ENCODE peak calls at places on chromosomes 2 and 18, in eight cellular contexts. H is memory B cell, M is lung microvascular endothelial cell, P is hypothalamus, T is D341Med, L is heart left ventricle, F is AG08395, R is AG09319. C is an unnamed sample.

GRCh38 chr18:8242306-8242705 is 366.9 kb upstream of the RAB12 start:
- DNase-seq in R (no peak), T (no peak), H (no peak), F (no peak), P (no peak), M (no peak), L (no peak), C (no peak)

GRCh38 chr2:199458806-199459285 is 1.1 kb upstream of the SATB2 start:
- DNase-seq in F (no peak), H (peak; percentile 52), P (no peak), T (no peak), R (no peak), L (no peak), M (peak; percentile 70), C (no peak)

GRCh38 chr2:47035615-47036488 is 119.3 kb downstream of the STPG4 start:
- DNase-seq in L (no peak), H (no peak), T (no peak), M (no peak), R (no peak), P (no peak), F (no peak), C (no peak)

GRCh38 chr2:106734165-106734564 is 151.8 kb downstream of the ST6GAL2 start:
- DNase-seq in H (no peak), R (no peak), F (no peak), P (no peak), T (no peak), L (no peak), M (no peak), C (no peak)

GRCh38 chr18:79988925-79989361 is 580 bp upstream of the TXNL4A start:
- DNase-seq in P (no peak), L (no peak), M (peak; percentile 58), R (no peak), T (no peak), F (peak; percentile 61), H (no peak), C (peak; percentile 12)

GRCh38 chr2:192117705-192118104 is 77.0 kb downstream of the TMEFF2 start:
- DNase-seq in P (no peak), L (no peak), R (no peak), T (no peak), H (no peak), F (no peak), M (no peak), C (no peak)

GRCh38 chr2:140585016-140585415 is 1545.8 kb downstream of the LRP1B start:
- DNase-seq in H (no peak), R (no peak), F (no peak), P (no peak), M (no peak), L (no peak), T (no peak), C (no peak)

GRCh38 chr2:169276045-169276444 is 86.3 kb downstream of the LRP2 start:
- DNase-seq in T (no peak), H (no peak), M (peak; percentile 32), R (no peak), P (no peak), L (no peak), F (no peak), C (no peak)

GRCh38 chr2:174337337-174338154 is 2.8 kb downstream of the SP9 start:
- DNase-seq in T (peak; percentile 63), F (no peak), P (no peak), L (no peak), R (no peak), M (no peak), H (no peak), C (no peak)

GRCh38 chr2:21372654-21373053 is 248.9 kb downstream of the TDRD15 start:
- DNase-seq in M (no peak), T (peak; percentile 39), H (no peak), F (no peak), P (no peak), R (no peak), L (no peak), C (no peak)

GRCh38 chr2:120768112-120769048 is 32.7 kb downstream of the GLI2 start:
- DNase-seq in L (no peak), R (no peak), P (no peak), T (no peak), F (no peak), H (no peak), M (no peak), C (no peak)

GRCh38 chr2:196987298-196987653 is 60.8 kb upstream of the PGAP1 start:
- DNase-seq in H (no peak), L (no peak), M (no peak), P (no peak), R (no peak), T (no peak), F (no peak), C (no peak)

GRCh38 chr2:74653589-74653984 is 460 bp upstream of the SEMA4F start:
- DNase-seq in M (no peak), F (no peak), T (no peak), P (no peak), R (no peak), H (no peak), L (no peak), C (no peak)

GRCh38 chr2:200471324-200471848 is 38.5 kb downstream of the KCTD18 start:
- DNase-seq in P (no peak), L (no peak), H (peak; percentile 33), F (peak; percentile 47), R (no peak), M (peak; percentile 67), T (peak; percentile 64), C (no peak)

GRCh38 chr2:127498386-127498785 is 27.9 kb downstream of the IWS1 start:
- DNase-seq in P (no peak), R (no peak), H (no peak), T (no peak), F (no peak), M (no peak), L (no peak), C (no peak)

GRCh38 chr18:25786778-25787177 is 303.6 kb downstream of the SS18 start:
- DNase-seq in M (no peak), P (no peak), L (no peak), F (peak; percentile 74), T (no peak), H (no peak), R (no peak), C (peak; percentile 28)

GRCh38 chr2:37894601-37895000 is 30.5 kb upstream of the RMDN2 start:
- DNase-seq in P (no peak), H (no peak), T (no peak), R (no peak), F (peak; percentile 53), M (no peak), L (no peak), C (no peak)

GRCh38 chr2:120741514-120742448 is 6.1 kb downstream of the GLI2 start:
- DNase-seq in L (no peak), T (no peak), R (no peak), M (no peak), P (no peak), F (no peak), H (no peak), C (no peak)

GRCh38 chr18:48621240-48621639 is 82.4 kb downstream of the CTIF start:
- DNase-seq in T (no peak), L (no peak), R (no peak), F (peak; percentile 84), P (no peak), H (no peak), M (no peak), C (no peak)

GRCh38 chr2:57850415-57851130 is 196.0 kb upstream of the VRK2 start:
- DNase-seq in M (no peak), L (no peak), P (no peak), F (no peak), T (no peak), R (no peak), H (no peak), C (no peak)

GRCh38 chr2:216139884-216140283 is 30.7 kb downstream of the XRCC5 start:
- DNase-seq in R (no peak), L (no peak), P (no peak), T (peak; percentile 24), F (no peak), M (peak; percentile 26), H (no peak), C (no peak)

GRCh38 chr2:106197878-106198277 is 3.8 kb upstream of the UXS1 start:
- DNase-seq in F (peak; percentile 87), R (peak; percentile 63), H (no peak), L (no peak), P (no peak), T (no peak), M (peak; percentile 81), C (no peak)

GRCh38 chr2:191190861-191191552 is 40.2 kb upstream of the STAT4 start:
- DNase-seq in F (no peak), M (no peak), P (no peak), T (no peak), L (no peak), R (no peak), H (no peak), C (no peak)

GRCh38 chr18:25228410-25228809 is 123.6 kb downstream of the ZNF521 start:
- DNase-seq in L (no peak), T (no peak), P (no peak), R (no peak), H (no peak), F (no peak), M (peak; percentile 98), C (no peak)

GRCh38 chr2:206164261-206164862 is 4.7 kb downstream of the EEF1B2 start:
- DNase-seq in L (peak; percentile 25), M (peak; percentile 62), T (no peak), P (no peak), R (peak; percentile 7), H (peak; percentile 51), F (peak; percentile 33), C (peak; percentile 29)

GRCh38 chr2:223877771-223878410 is 40.5 kb upstream of the AP1S3 start:
- DNase-seq in P (no peak), R (no peak), F (no peak), T (no peak), L (no peak), H (no peak), M (no peak), C (no peak)

GRCh38 chr2:191539068-191539467 is 138.9 kb upstream of the NABP1 start:
- DNase-seq in R (no peak), M (peak; percentile 46), H (no peak), P (no peak), L (no peak), T (peak; percentile 54), F (peak; percentile 53), C (no peak)

GRCh38 chr2:199148076-199148845 is 309.5 kb downstream of the SATB2 start:
- DNase-seq in M (no peak), L (no peak), R (no peak), F (no peak), P (no peak), H (no peak), T (no peak), C (no peak)

GRCh38 chr2:239035361-239035814 is 187.5 kb downstream of the TWIST2 start:
- DNase-seq in P (peak; percentile 47), F (peak; percentile 88), M (peak; percentile 41), T (peak; percentile 90), L (peak; percentile 52), H (peak; percentile 75), R (no peak), C (no peak)